ENCODE peak calls at places on chromosomes 5 and 9, in ten cellular contexts. One of them, this sample, is unnamed.

GRCh38 chr9:118059520-118060278 is 355.5 kb downstream of the TLR4 start:
- DNase-seq in tibial nerve: peak
- DNase-seq in GM23338: peak
- DNase-seq in right atrium auricular region: no peak
- DNase-seq in colonic mucosa: no peak
- DNase-seq in IMR-90: no peak
- DNase-seq in CD4-positive, alpha-beta T cell: no peak
- DNase-seq in PC-3: peak
- DNase-seq in lung: no peak
- DNase-seq in uterus: no peak
- DNase-seq in this sample: peak

GRCh38 chr5:25892251-25892650 is 1146.1 kb downstream of the CDH9 start:
- DNase-seq in tibial nerve: no peak
- DNase-seq in GM23338: no peak
- DNase-seq in right atrium auricular region: no peak
- DNase-seq in colonic mucosa: no peak
- DNase-seq in IMR-90: no peak
- DNase-seq in CD4-positive, alpha-beta T cell: no peak
- DNase-seq in PC-3: peak
- DNase-seq in lung: no peak
- DNase-seq in uterus: no peak
- DNase-seq in this sample: no peak

GRCh38 chr5:128349044-128349629 is 188.9 kb downstream of the FBN2 start:
- DNase-seq in tibial nerve: no peak
- DNase-seq in GM23338: no peak
- DNase-seq in right atrium auricular region: no peak
- DNase-seq in colonic mucosa: peak
- DNase-seq in IMR-90: peak
- DNase-seq in CD4-positive, alpha-beta T cell: no peak
- DNase-seq in PC-3: peak
- DNase-seq in lung: no peak
- DNase-seq in uterus: no peak
- DNase-seq in this sample: no peak

GRCh38 chr5:130975299-130975698 is 189.8 kb downstream of the HINT1 start:
- DNase-seq in tibial nerve: no peak
- DNase-seq in GM23338: peak
- DNase-seq in right atrium auricular region: no peak
- DNase-seq in colonic mucosa: peak
- DNase-seq in IMR-90: no peak
- DNase-seq in CD4-positive, alpha-beta T cell: no peak
- DNase-seq in PC-3: no peak
- DNase-seq in lung: no peak
- DNase-seq in uterus: no peak
- DNase-seq in this sample: no peak

GRCh38 chr9:114098660-114099522 is at the start of gene KIF12:
- DNase-seq in tibial nerve: no peak
- DNase-seq in GM23338: peak
- DNase-seq in right atrium auricular region: no peak
- DNase-seq in colonic mucosa: peak
- DNase-seq in IMR-90: no peak
- DNase-seq in CD4-positive, alpha-beta T cell: no peak
- DNase-seq in PC-3: peak
- DNase-seq in lung: peak
- DNase-seq in uterus: no peak
- DNase-seq in this sample: no peak

GRCh38 chr5:158553195-158553945 is 546.3 kb downstream of the EBF1 start:
- DNase-seq in tibial nerve: peak
- DNase-seq in GM23338: no peak
- DNase-seq in right atrium auricular region: no peak
- DNase-seq in colonic mucosa: no peak
- DNase-seq in IMR-90: no peak
- DNase-seq in CD4-positive, alpha-beta T cell: no peak
- DNase-seq in PC-3: no peak
- DNase-seq in lung: no peak
- DNase-seq in uterus: peak
- DNase-seq in this sample: no peak

GRCh38 chr5:13188393-13188792 is 756.1 kb downstream of the DNAH5 start:
- DNase-seq in tibial nerve: peak
- DNase-seq in GM23338: no peak
- DNase-seq in right atrium auricular region: no peak
- DNase-seq in colonic mucosa: no peak
- DNase-seq in IMR-90: no peak
- DNase-seq in CD4-positive, alpha-beta T cell: no peak
- DNase-seq in PC-3: peak
- DNase-seq in lung: no peak
- DNase-seq in uterus: no peak
- DNase-seq in this sample: no peak

GRCh38 chr9:125462766-125463384 is 201.2 kb downstream of the GAPVD1 start:
- DNase-seq in tibial nerve: no peak
- DNase-seq in GM23338: no peak
- DNase-seq in right atrium auricular region: no peak
- DNase-seq in colonic mucosa: no peak
- DNase-seq in IMR-90: peak
- DNase-seq in CD4-positive, alpha-beta T cell: no peak
- DNase-seq in PC-3: no peak
- DNase-seq in lung: no peak
- DNase-seq in uterus: no peak
- DNase-seq in this sample: no peak

GRCh38 chr9:27528278-27528885 is 1.2 kb downstream of the MOB3B start:
- DNase-seq in tibial nerve: peak
- DNase-seq in GM23338: peak
- DNase-seq in right atrium auricular region: peak
- DNase-seq in colonic mucosa: peak
- DNase-seq in IMR-90: peak
- DNase-seq in CD4-positive, alpha-beta T cell: peak
- DNase-seq in PC-3: no peak
- DNase-seq in lung: peak
- DNase-seq in uterus: peak
- DNase-seq in this sample: peak

GRCh38 chr5:102986074-102986473 is 133.9 kb downstream of the GIN1 start:
- DNase-seq in tibial nerve: no peak
- DNase-seq in GM23338: no peak
- DNase-seq in right atrium auricular region: no peak
- DNase-seq in colonic mucosa: no peak
- DNase-seq in IMR-90: no peak
- DNase-seq in CD4-positive, alpha-beta T cell: no peak
- DNase-seq in PC-3: no peak
- DNase-seq in lung: no peak
- DNase-seq in uterus: no peak
- DNase-seq in this sample: no peak

GRCh38 chr5:150235548-150235895 is 45.7 kb downstream of the SLC6A7 start:
- DNase-seq in tibial nerve: no peak
- DNase-seq in GM23338: no peak
- DNase-seq in right atrium auricular region: no peak
- DNase-seq in colonic mucosa: no peak
- DNase-seq in IMR-90: no peak
- DNase-seq in CD4-positive, alpha-beta T cell: no peak
- DNase-seq in PC-3: no peak
- DNase-seq in lung: no peak
- DNase-seq in uterus: no peak
- DNase-seq in this sample: no peak

GRCh38 chr5:132883261-132883834 is 9.9 kb downstream of the LEAP2 start:
- DNase-seq in tibial nerve: peak
- DNase-seq in GM23338: peak
- DNase-seq in right atrium auricular region: peak
- DNase-seq in colonic mucosa: peak
- DNase-seq in IMR-90: peak
- DNase-seq in CD4-positive, alpha-beta T cell: no peak
- DNase-seq in PC-3: peak
- DNase-seq in lung: no peak
- DNase-seq in uterus: peak
- DNase-seq in this sample: peak

GRCh38 chr5:43121565-43122484 is 1.1 kb downstream of the ZNF131 start:
- DNase-seq in tibial nerve: no peak
- DNase-seq in GM23338: peak
- DNase-seq in right atrium auricular region: peak
- DNase-seq in colonic mucosa: peak
- DNase-seq in IMR-90: peak
- DNase-seq in CD4-positive, alpha-beta T cell: no peak
- DNase-seq in PC-3: peak
- DNase-seq in lung: no peak
- DNase-seq in uterus: no peak
- DNase-seq in this sample: no peak

GRCh38 chr9:137457406-137458193 is 1.5 kb downstream of the NSMF start:
- DNase-seq in tibial nerve: no peak
- DNase-seq in GM23338: no peak
- DNase-seq in right atrium auricular region: no peak
- DNase-seq in colonic mucosa: no peak
- DNase-seq in IMR-90: no peak
- DNase-seq in CD4-positive, alpha-beta T cell: no peak
- DNase-seq in PC-3: no peak
- DNase-seq in lung: no peak
- DNase-seq in uterus: peak
- DNase-seq in this sample: no peak

GRCh38 chr9:33506626-33507370 is 17.3 kb upstream of the ANKRD18B start:
- DNase-seq in tibial nerve: no peak
- DNase-seq in GM23338: no peak
- DNase-seq in right atrium auricular region: no peak
- DNase-seq in colonic mucosa: no peak
- DNase-seq in IMR-90: peak
- DNase-seq in CD4-positive, alpha-beta T cell: no peak
- DNase-seq in PC-3: peak
- DNase-seq in lung: peak
- DNase-seq in uterus: no peak
- DNase-seq in this sample: no peak

GRCh38 chr5:91379602-91380490 is 3.3 kb downstream of the ARRDC3 start:
- DNase-seq in tibial nerve: peak
- DNase-seq in GM23338: peak
- DNase-seq in right atrium auricular region: peak
- DNase-seq in colonic mucosa: peak
- DNase-seq in IMR-90: peak
- DNase-seq in CD4-positive, alpha-beta T cell: peak
- DNase-seq in PC-3: peak
- DNase-seq in lung: peak
- DNase-seq in uterus: peak
- DNase-seq in this sample: peak

GRCh38 chr9:77469515-77470197 is 178.5 kb downstream of the GNA14 start:
- DNase-seq in tibial nerve: no peak
- DNase-seq in GM23338: no peak
- DNase-seq in right atrium auricular region: no peak
- DNase-seq in colonic mucosa: no peak
- DNase-seq in IMR-90: no peak
- DNase-seq in CD4-positive, alpha-beta T cell: no peak
- DNase-seq in PC-3: peak
- DNase-seq in lung: no peak
- DNase-seq in uterus: no peak
- DNase-seq in this sample: no peak

GRCh38 chr9:6567140-6567591 is 78.4 kb downstream of the GLDC start:
- DNase-seq in tibial nerve: no peak
- DNase-seq in GM23338: no peak
- DNase-seq in right atrium auricular region: no peak
- DNase-seq in colonic mucosa: no peak
- DNase-seq in IMR-90: peak
- DNase-seq in CD4-positive, alpha-beta T cell: no peak
- DNase-seq in PC-3: peak
- DNase-seq in lung: no peak
- DNase-seq in uterus: no peak
- DNase-seq in this sample: peak

GRCh38 chr9:103168254-103168653 is 173.1 kb downstream of the CYLC2 start:
- DNase-seq in tibial nerve: no peak
- DNase-seq in GM23338: no peak
- DNase-seq in right atrium auricular region: no peak
- DNase-seq in colonic mucosa: no peak
- DNase-seq in IMR-90: no peak
- DNase-seq in CD4-positive, alpha-beta T cell: no peak
- DNase-seq in PC-3: no peak
- DNase-seq in lung: no peak
- DNase-seq in uterus: no peak
- DNase-seq in this sample: no peak

GRCh38 chr5:173498286-173498685 is 118.2 kb downstream of the BOD1 start:
- DNase-seq in tibial nerve: no peak
- DNase-seq in GM23338: no peak
- DNase-seq in right atrium auricular region: peak
- DNase-seq in colonic mucosa: no peak
- DNase-seq in IMR-90: peak
- DNase-seq in CD4-positive, alpha-beta T cell: no peak
- DNase-seq in PC-3: no peak
- DNase-seq in lung: no peak
- DNase-seq in uterus: no peak
- DNase-seq in this sample: no peak
- H3K27ac ChIP-seq in tibial nerve: no peak
- H3K27ac ChIP-seq in GM23338: no peak
- H3K27ac ChIP-seq in right atrium auricular region: peak
- H3K27ac ChIP-seq in colonic mucosa: no peak
- H3K27ac ChIP-seq in IMR-90: peak
- H3K27ac ChIP-seq in CD4-positive, alpha-beta T cell: no peak
- H3K27ac ChIP-seq in PC-3: no peak
- H3K27ac ChIP-seq in lung: peak
- H3K27ac ChIP-seq in uterus: no peak
- H3K27ac ChIP-seq in this sample: no peak

GRCh38 chr9:1747568-1747967 is 267.6 kb upstream of the SMARCA2 start:
- DNase-seq in tibial nerve: no peak
- DNase-seq in GM23338: no peak
- DNase-seq in right atrium auricular region: no peak
- DNase-seq in colonic mucosa: no peak
- DNase-seq in IMR-90: no peak
- DNase-seq in CD4-positive, alpha-beta T cell: no peak
- DNase-seq in PC-3: no peak
- DNase-seq in lung: no peak
- DNase-seq in uterus: no peak
- DNase-seq in this sample: no peak
- H3K27ac ChIP-seq in tibial nerve: no peak
- H3K27ac ChIP-seq in GM23338: no peak
- H3K27ac ChIP-seq in right atrium auricular region: no peak
- H3K27ac ChIP-seq in colonic mucosa: no peak
- H3K27ac ChIP-seq in IMR-90: no peak
- H3K27ac ChIP-seq in CD4-positive, alpha-beta T cell: no peak
- H3K27ac ChIP-seq in PC-3: no peak
- H3K27ac ChIP-seq in lung: no peak
- H3K27ac ChIP-seq in uterus: no peak
- H3K27ac ChIP-seq in this sample: no peak

GRCh38 chr5:177456591-177456964 is 10.0 kb downstream of the PRR7 start:
- DNase-seq in tibial nerve: no peak
- DNase-seq in GM23338: no peak
- DNase-seq in right atrium auricular region: no peak
- DNase-seq in colonic mucosa: no peak
- DNase-seq in IMR-90: no peak
- DNase-seq in CD4-positive, alpha-beta T cell: no peak
- DNase-seq in PC-3: no peak
- DNase-seq in lung: no peak
- DNase-seq in uterus: no peak
- DNase-seq in this sample: no peak
- H3K27ac ChIP-seq in tibial nerve: peak
- H3K27ac ChIP-seq in GM23338: peak
- H3K27ac ChIP-seq in right atrium auricular region: peak
- H3K27ac ChIP-seq in colonic mucosa: no peak
- H3K27ac ChIP-seq in IMR-90: no peak
- H3K27ac ChIP-seq in CD4-positive, alpha-beta T cell: no peak
- H3K27ac ChIP-seq in PC-3: no peak
- H3K27ac ChIP-seq in lung: no peak
- H3K27ac ChIP-seq in uterus: peak
- H3K27ac ChIP-seq in this sample: no peak

DNA sequence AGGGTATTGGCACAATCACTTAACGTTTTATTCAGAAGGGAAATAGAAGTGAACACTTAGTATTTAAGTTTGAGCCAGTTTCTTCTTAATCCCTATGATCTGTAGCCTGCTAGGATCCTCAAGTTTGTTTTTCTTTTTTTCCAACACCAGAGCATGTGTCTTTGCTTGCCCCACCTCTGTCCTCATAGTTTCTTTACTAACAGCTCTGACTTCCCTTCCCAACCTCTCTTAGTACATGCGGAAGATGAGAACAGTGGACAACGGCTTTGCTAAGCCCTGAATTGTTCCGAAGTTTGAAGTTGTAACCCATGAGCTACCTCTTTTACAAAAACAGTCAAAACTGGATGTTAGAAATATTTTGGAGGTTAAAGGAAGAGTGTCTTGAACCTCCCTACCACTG is 61.7 kb upstream of the TAF11L2 start:
- DNase-seq in tibial nerve: no peak
- DNase-seq in GM23338: no peak
- DNase-seq in right atrium auricular region: no peak
- DNase-seq in colonic mucosa: no peak
- DNase-seq in IMR-90: no peak
- DNase-seq in CD4-positive, alpha-beta T cell: no peak
- DNase-seq in PC-3: no peak
- DNase-seq in lung: no peak
- DNase-seq in uterus: no peak
- DNase-seq in this sample: no peak
- H3K27ac ChIP-seq in tibial nerve: no peak
- H3K27ac ChIP-seq in GM23338: no peak
- H3K27ac ChIP-seq in right atrium auricular region: no peak
- H3K27ac ChIP-seq in colonic mucosa: peak
- H3K27ac ChIP-seq in IMR-90: no peak
- H3K27ac ChIP-seq in CD4-positive, alpha-beta T cell: no peak
- H3K27ac ChIP-seq in PC-3: no peak
- H3K27ac ChIP-seq in lung: no peak
- H3K27ac ChIP-seq in uterus: peak
- H3K27ac ChIP-seq in this sample: no peak

This sample was measured in substantia nigra.